ENCODE peak calls at places on chromosomes 2 and 18, in ten cellular contexts. Q is breast epithelium; H is CD8-positive, alpha-beta T cell; L is CD8-positive, alpha-beta memory T cell; B is NT2/D1; R is heart left ventricle; K is Karpas-422; C is fibroblast of lung; Z is body of pancreas; Y is IMR-90. O is an unnamed sample. For H3K27me3, H3K4me1 and H3K9me3, the result is how much of the 10 kb centered on the place peaks cover.

GRCh38 chr2:97747285-97747684 is 33.9 kb downstream of the ZAP70 start:
- DNase-seq in H (no peak), B (no peak), Z (no peak), K (no peak), R (no peak), Q (no peak), Y (no peak), C (no peak), L (peak), O (no peak)

GRCh38 chr2:47334356-47335136 is 68.4 kb upstream of the MSH2 start:
- DNase-seq in R (no peak), B (peak), K (no peak), L (no peak), Q (no peak), Y (no peak), H (no peak), Z (no peak), C (peak), O (peak)

GRCh38 chr2:226164512-226164911 is 635.1 kb downstream of the IRS1 start:
- DNase-seq in B (no peak), Z (no peak), Q (no peak), K (no peak), H (no peak), R (no peak), Y (no peak), L (no peak), C (no peak), O (no peak)

GRCh38 chr2:73283545-73284295 is 558 bp downstream of the FBXO41 start:
- DNase-seq in K (peak), Z (no peak), B (no peak), H (no peak), Q (no peak), R (no peak), C (no peak), L (no peak), Y (no peak), O (no peak)

GRCh38 chr18:11323359-11323819 is 174.0 kb upstream of the PIEZO2 start:
- DNase-seq in H (no peak), C (peak), R (no peak), Y (peak), L (no peak), Z (peak), Q (no peak), K (no peak), B (no peak), O (no peak)

GRCh38 chr2:136255648-136256461 is 137.9 kb upstream of the CXCR4 start:
- DNase-seq in Z (no peak), C (no peak), Q (no peak), H (no peak), L (no peak), Y (no peak), B (no peak), R (no peak), K (peak), O (no peak)

GRCh38 chr2:62540786-62541168 is 34.8 kb upstream of the TMEM17 start:
- DNase-seq in Y (no peak), L (no peak), K (no peak), H (no peak), R (no peak), B (no peak), Z (no peak), Q (no peak), C (no peak), O (no peak)

GRCh38 chr2:207227062-207227748 is 61.5 kb upstream of the KLF7 start:
- DNase-seq in H (no peak), Z (peak), K (no peak), B (peak), L (no peak), C (peak), Q (no peak), R (peak), Y (peak), O (no peak)

GRCh38 chr2:64393611-64394010 is 60.4 kb upstream of the LGALSL start:
- DNase-seq in R (no peak), B (no peak), Y (no peak), Z (no peak), K (no peak), L (no peak), C (no peak), Q (no peak), H (no peak), O (no peak)

GRCh38 chr2:216774180-216774579 is 78.8 kb upstream of the IGFBP5 start:
- DNase-seq in Y (no peak), R (no peak), K (no peak), H (no peak), C (peak), L (no peak), Q (no peak), B (no peak), Z (no peak), O (no peak)

GRCh38 chr2:26550276-26551015 is 72.5 kb upstream of the OTOF start:
- DNase-seq in H (no peak), C (no peak), R (no peak), K (no peak), B (no peak), Z (no peak), Y (no peak), Q (no peak), L (no peak), O (no peak)

DNA sequence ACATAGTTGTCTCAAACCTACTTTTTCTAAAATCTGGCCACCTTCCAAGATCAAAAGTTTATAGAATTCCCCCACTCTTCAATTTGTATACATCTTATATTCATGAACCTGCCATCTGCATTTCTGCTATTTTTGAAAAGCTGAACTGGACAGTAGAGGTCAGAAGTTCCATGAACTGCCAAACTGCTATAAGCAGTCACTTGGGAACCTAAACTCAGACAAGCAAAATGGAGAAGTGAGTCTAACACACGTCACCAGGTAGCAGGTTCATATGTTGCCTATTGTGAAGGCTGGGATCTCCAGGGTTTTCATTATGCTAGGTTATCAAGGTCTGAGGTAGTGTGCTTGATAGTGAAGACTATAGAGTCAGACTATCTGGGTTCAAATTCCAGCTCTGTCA is 2.0 kb upstream of the MYO1B start:
- DNase-seq in R (no peak), Q (no peak), C (no peak), Z (no peak), K (peak), Y (no peak), H (no peak), B (no peak), L (no peak), O (no peak)
- H3K27me3 ChIP-seq in R (under half), Q (under half), C (under half), Z (under half), K (under half), Y (under half), H (under half), B (under half), L (under half), O (under half)

GRCh38 chr2:96259497-96259921 is 6.3 kb downstream of the TMEM127 start:
- DNase-seq in Y (no peak), R (peak), Z (peak), Q (no peak), H (no peak), K (no peak), B (no peak), C (no peak), L (no peak), O (no peak)

GRCh38 chr2:96256611-96257113 is 9.1 kb downstream of the TMEM127 start:
- DNase-seq in C (no peak), B (no peak), Z (no peak), L (no peak), K (no peak), R (no peak), Q (no peak), H (no peak), Y (no peak), O (no peak)

GRCh38 chr2:96261328-96262003 is 4.3 kb downstream of the TMEM127 start:
- DNase-seq in Y (no peak), H (no peak), K (no peak), C (no peak), R (no peak), B (no peak), Q (no peak), Z (no peak), L (no peak), O (no peak)

GRCh38 chr2:96260404-96261260 is 5.2 kb downstream of the TMEM127 start:
- DNase-seq in Q (peak), Z (peak), B (peak), L (no peak), H (no peak), C (peak), Y (peak), K (peak), R (peak), O (peak)

DNA sequence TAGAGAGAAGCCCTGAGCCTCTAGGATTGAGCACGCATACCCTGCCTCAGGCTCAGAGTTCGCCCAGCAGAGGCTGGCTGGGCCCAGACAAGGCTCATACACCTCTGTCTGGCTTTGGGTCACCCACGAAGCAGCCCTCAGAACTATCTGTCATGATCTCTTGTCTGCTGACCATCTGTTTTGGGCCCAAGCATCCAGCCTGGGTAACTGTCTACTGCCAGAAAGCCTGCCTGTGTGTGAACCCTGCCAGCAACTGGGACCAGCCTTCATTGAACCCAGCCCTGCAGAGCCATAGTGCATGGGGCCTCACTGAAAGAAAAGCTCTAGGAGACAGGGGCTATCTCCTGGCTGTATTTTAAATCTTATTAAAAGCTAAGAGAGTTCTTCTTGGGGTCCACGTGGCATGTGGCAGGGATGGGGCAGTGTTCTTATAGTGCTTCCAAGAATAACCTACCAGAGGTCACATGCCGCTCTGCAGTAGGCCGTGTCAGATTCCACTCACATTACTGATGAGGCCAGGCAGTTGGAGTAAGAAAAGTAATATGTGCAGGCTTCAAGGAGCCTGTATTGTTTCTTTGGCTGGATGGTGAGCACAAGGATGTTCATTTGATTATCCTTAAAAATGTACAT is 7.3 kb downstream of the TMEM127 start:
- DNase-seq in C (no peak), L (no peak), H (no peak), B (no peak), Q (no peak), K (no peak), Z (no peak), R (peak), Y (no peak), O (no peak)
- H3K4me1 ChIP-seq in C (under half), L (under half), H (half or more), B (under half), Q (under half), K (under half), Z (half or more), R (half or more), Y (under half), O (under half)

GRCh38 chr2:108632332-108632712 is 87.0 kb upstream of the RANBP2 start:
- DNase-seq in Z (no peak), R (no peak), B (no peak), Q (no peak), H (no peak), K (no peak), Y (no peak), C (no peak), L (no peak), O (no peak)
- H3K9me3 ChIP-seq in Z (under half), R (under half), B (under half), Q (under half), H (under half), K (under half), Y (under half), C (under half), L (under half), O (under half)

DNA sequence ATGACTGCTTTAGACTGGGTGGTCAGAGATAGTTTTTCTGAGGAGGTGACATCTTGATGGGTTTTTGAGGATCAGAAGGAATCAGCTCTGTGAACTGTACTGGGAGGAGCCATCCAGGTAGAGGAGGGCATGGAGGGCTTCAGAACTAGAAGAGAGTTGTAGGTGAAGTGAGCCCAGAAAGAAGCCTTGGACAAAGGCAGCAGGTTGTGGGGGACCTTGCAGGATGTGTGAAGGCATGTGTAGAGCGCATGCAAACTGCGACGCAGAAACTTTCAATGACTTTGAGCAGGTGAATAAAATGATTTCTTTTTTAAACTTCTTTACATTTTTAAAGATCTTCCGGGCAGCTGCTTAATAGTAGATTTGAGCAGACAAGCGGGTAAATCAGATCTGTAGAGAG is 83.9 kb upstream of the SIX2 start:
- DNase-seq in K (no peak), L (no peak), C (no peak), Y (no peak), B (no peak), R (no peak), Q (no peak), Z (no peak), H (no peak), O (no peak)
- H3K27me3 ChIP-seq in K (under half), L (under half), C (under half), Y (under half), B (under half), R (under half), Q (under half), Z (under half), H (under half), O (under half)

GRCh38 chr2:55019547-55020258 is 30.5 kb downstream of the RTN4 start:
- DNase-seq in C (no peak), Z (no peak), H (no peak), Y (no peak), B (no peak), L (no peak), K (peak), R (no peak), Q (no peak), O (no peak)
- H3K4me1 ChIP-seq in C (under half), Z (under half), H (under half), Y (under half), B (under half), L (under half), K (half or more), R (under half), Q (under half), O (under half)

GRCh38 chr2:146461068-146461467 is 1383.8 kb upstream of the ACVR2A start:
- DNase-seq in Y (no peak), H (no peak), Q (no peak), L (no peak), B (no peak), K (no peak), C (no peak), R (no peak), Z (no peak), O (no peak)
- H3K9me3 ChIP-seq in Y (under half), H (under half), Q (under half), L (under half), B (under half), K (under half), C (under half), R (under half), Z (under half), O (under half)

GRCh38 chr2:172103471-172104292 is 982 bp upstream of the DLX2 start:
- DNase-seq in B (no peak), Y (peak), Q (peak), Z (peak), L (peak), K (peak), R (peak), C (peak), H (peak), O (peak)
- H3K27me3 ChIP-seq in B (half or more), Y (under half), Q (half or more), Z (under half), L (half or more), K (under half), R (half or more), C (under half), H (half or more), O (under half)

GRCh38 chr2:28445448-28446258 is 50.2 kb upstream of the PLB1 start:
- DNase-seq in B (no peak), C (peak), R (no peak), Z (no peak), L (no peak), Y (peak), H (no peak), K (no peak), Q (no peak), O (no peak)

GRCh38 chr2:28449126-28449488 is 46.8 kb upstream of the PLB1 start:
- DNase-seq in H (no peak), Q (no peak), K (no peak), Y (no peak), Z (no peak), B (no peak), L (no peak), C (no peak), R (no peak), O (no peak)

GRCh38 chr2:28448738-28449100 is 47.1 kb upstream of the PLB1 start:
- DNase-seq in Z (no peak), R (no peak), K (no peak), Q (no peak), L (no peak), C (no peak), Y (no peak), B (no peak), H (no peak), O (no peak)

GRCh38 chr2:28449489-28450395 is 46.1 kb upstream of the PLB1 start:
- DNase-seq in H (no peak), R (no peak), Z (no peak), Q (no peak), L (no peak), K (no peak), C (peak), Y (peak), B (no peak), O (no peak)

DNA sequence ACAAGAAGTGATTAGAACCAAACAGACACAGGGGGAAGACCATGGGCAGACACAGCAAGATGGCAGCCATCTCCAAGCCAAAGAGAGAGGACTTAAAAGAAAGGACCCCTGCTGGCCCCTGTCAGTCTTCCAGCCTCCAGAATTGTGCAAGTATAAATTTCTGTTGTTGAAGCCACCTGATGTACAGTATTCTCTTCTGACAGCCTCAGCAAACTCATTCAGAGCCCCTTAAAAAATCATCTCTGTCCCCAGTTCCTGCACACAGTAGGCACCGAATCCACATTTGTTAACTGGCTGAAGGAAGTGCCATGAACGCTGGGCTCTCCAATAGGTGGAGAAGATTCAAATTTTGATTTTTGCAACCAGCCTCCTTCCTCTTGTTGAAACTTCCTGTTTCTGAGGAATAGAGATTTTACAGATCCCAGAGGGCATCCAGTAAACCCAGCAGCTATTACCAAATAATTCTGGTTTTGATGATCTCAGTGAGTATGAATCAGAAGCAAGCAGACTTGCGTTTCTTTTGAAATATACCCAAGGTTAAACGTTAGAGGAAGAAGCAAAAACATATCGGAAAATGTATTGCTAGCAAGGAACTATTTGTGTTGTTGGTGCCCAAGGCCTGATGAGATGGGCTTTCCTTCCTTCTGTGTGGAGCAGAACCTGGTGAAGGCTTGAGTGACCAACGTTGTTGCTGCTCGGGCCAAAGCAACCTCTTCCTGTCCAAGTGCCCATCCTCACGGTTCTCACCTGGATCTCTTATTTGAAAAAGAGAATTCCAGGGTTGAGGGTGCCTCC is 47.7 kb upstream of the PLB1 start:
- DNase-seq in R (no peak), Y (peak), Q (no peak), Z (no peak), L (no peak), C (peak), H (no peak), K (peak), B (no peak), O (no peak)
- H3K4me1 ChIP-seq in R (under half), Y (under half), Q (under half), Z (under half), L (under half), C (under half), H (under half), K (under half), B (under half), O (under half)

GRCh38 chr2:155372969-155373368 is 674.5 kb downstream of the KCNJ3 start:
- DNase-seq in B (peak), H (no peak), L (no peak), K (peak), R (no peak), Q (no peak), C (peak), Y (no peak), Z (no peak), O (no peak)

GRCh38 chr2:155363349-155363888 is 664.9 kb downstream of the KCNJ3 start:
- DNase-seq in R (no peak), L (no peak), Z (no peak), K (no peak), Y (no peak), B (no peak), C (no peak), H (no peak), Q (no peak), O (no peak)

GRCh38 chr2:155364766-155365165 is 666.3 kb downstream of the KCNJ3 start:
- DNase-seq in R (no peak), B (no peak), L (no peak), Q (no peak), K (no peak), Y (no peak), C (no peak), Z (no peak), H (no peak), O (no peak)

DNA sequence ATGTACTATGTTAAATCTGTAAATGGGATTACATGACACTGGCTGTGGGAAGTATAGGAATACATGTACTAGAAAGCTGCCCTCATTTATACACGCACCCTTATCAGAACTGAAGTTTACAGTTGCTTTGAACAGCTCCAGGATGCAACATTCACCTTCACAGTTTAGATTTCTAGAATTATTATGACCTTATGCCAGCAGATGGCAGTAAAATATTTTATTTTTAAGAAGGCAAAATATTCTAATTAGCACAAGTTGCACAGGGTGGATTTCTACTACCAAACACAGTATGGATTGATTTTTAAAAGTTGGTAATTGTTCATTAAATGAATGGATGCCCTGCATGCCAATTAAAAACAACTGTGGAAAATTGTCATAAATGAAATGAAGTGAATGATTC is 670.4 kb downstream of the KCNJ3 start:
- DNase-seq in Y (peak), B (no peak), K (peak), C (peak), Q (no peak), L (no peak), Z (no peak), H (no peak), R (no peak), O (no peak)
- H3K9me3 ChIP-seq in Y (under half), B (under half), K (under half), C (under half), Q (under half), L (under half), Z (under half), H (under half), R (under half), O (under half)